ENCODE peak calls at places on chromosomes 2 and 18, in four cellular contexts. Q is activated T-cell treated with anti-CD3 and anti-CD28 coated beads for 1 hour, T is cardiac muscle cell, M is choroid plexus epithelial cell. Z is an unnamed sample.

GRCh38 chr2:54206596-54206995 is 49.4 kb downstream of the TSPYL6 start:
- DNase-seq in Q (no peak), M (peak), T (peak), Z (no peak)

GRCh38 chr2:126963390-126963789 is 64.7 kb downstream of the TEX51 start:
- DNase-seq in T (no peak), M (no peak), Q (no peak), Z (no peak)

GRCh38 chr2:11624893-11625292 is 45.1 kb downstream of the NTSR2 start:
- DNase-seq in Q (no peak), M (no peak), T (no peak), Z (no peak)

GRCh38 chr18:29154196-29154757 is 977.3 kb upstream of the CDH2 start:
- DNase-seq in Q (no peak), T (no peak), M (peak), Z (no peak)

GRCh38 chr18:44423826-44424225 is 256.9 kb upstream of the SETBP1 start:
- DNase-seq in Q (no peak), T (peak), M (no peak), Z (no peak)

GRCh38 chr2:81136296-81136695 is 831.7 kb upstream of the LRRTM1 start:
- DNase-seq in Q (no peak), T (no peak), M (no peak), Z (no peak)

GRCh38 chr2:19357383-19358241 is 811 bp downstream of the OSR1 start:
- DNase-seq in T (peak), M (peak), Q (no peak), Z (no peak)

GRCh38 chr2:191866675-191867506 is 20.0 kb upstream of the CAVIN2 start:
- DNase-seq in T (peak), Q (no peak), M (peak), Z (no peak)

GRCh38 chr2:137992039-137992646 is 27.9 kb downstream of the HNMT start:
- DNase-seq in M (no peak), Q (no peak), T (no peak), Z (no peak)

GRCh38 chr2:42328148-42328833 is 32.7 kb downstream of the COX7A2L start:
- DNase-seq in Q (no peak), T (peak), M (peak), Z (no peak)

GRCh38 chr2:67846341-67847070 is 216.3 kb downstream of the C1D start:
- DNase-seq in M (peak), Q (no peak), T (peak), Z (peak)

GRCh38 chr2:176789751-176790150 is 422.8 kb upstream of the HNRNPA3 start:
- DNase-seq in Q (no peak), T (no peak), M (no peak), Z (no peak)

GRCh38 chr2:223415071-223415470 is 187.1 kb downstream of the SCG2 start:
- DNase-seq in M (no peak), Q (no peak), T (no peak), Z (no peak)

GRCh38 chr2:69907216-69907615 is 7.7 kb upstream of the MXD1 start:
- DNase-seq in T (no peak), Q (no peak), M (no peak), Z (no peak)

GRCh38 chr2:101803128-101803527 is 105.6 kb downstream of the MAP4K4 start:
- DNase-seq in T (no peak), Q (no peak), M (peak), Z (no peak)